ENCODE peak calls at places on chromosomes 5 and 9, in four cellular contexts. D is WTC11, U is HepG2, Z is K562. W is an unnamed sample.

GRCh38 chr9:133521122-133522072 is 3.4 kb downstream of the MYMK start:
- DNase-seq in D (no peak), U (peak), Z (no peak), W (no peak)

GRCh38 chr5:23234153-23234729 is 273.2 kb upstream of the PRDM9 start:
- DNase-seq in Z (no peak), U (no peak), D (peak), W (no peak)

GRCh38 chr9:126158591-126159519 is 167.8 kb upstream of the MVB12B start:
- DNase-seq in Z (no peak), D (no peak), U (no peak), W (no peak)

GRCh38 chr9:72005451-72005850 is 55.0 kb downstream of the C9orf57 start:
- DNase-seq in Z (no peak), U (no peak), D (no peak), W (no peak)

GRCh38 chr5:141846031-141846430 is 32.2 kb downstream of the PCDH1 start:
- DNase-seq in Z (no peak), U (no peak), D (peak), W (peak)

GRCh38 chr9:115668506-115668905 is 485.1 kb upstream of the PAPPA start:
- DNase-seq in Z (no peak), U (no peak), D (no peak), W (no peak)

GRCh38 chr9:114551750-114552685 is 35.6 kb upstream of the ATP6V1G1 start:
- DNase-seq in D (no peak), U (peak), Z (peak), W (peak)

GRCh38 chr5:59445741-59446140 is 447.8 kb downstream of the PDE4D start:
- DNase-seq in Z (no peak), D (no peak), U (no peak), W (no peak)

GRCh38 chr9:36486454-36486932 is 86.2 kb upstream of the MELK start:
- DNase-seq in Z (peak), U (no peak), D (no peak), W (no peak)

GRCh38 chr9:4620881-4621555 is 41.1 kb upstream of the PLPP6 start:
- DNase-seq in Z (no peak), U (no peak), D (no peak), W (no peak)

GRCh38 chr9:89710689-89711088 is 105.9 kb downstream of the GADD45G start:
- DNase-seq in D (no peak), U (no peak), Z (no peak), W (no peak)

GRCh38 chr5:58022055-58022454 is 437.8 kb downstream of the PLK2 start:
- DNase-seq in U (no peak), Z (no peak), D (no peak), W (no peak)

GRCh38 chr5:141703133-141703561 is 21.1 kb upstream of the ARAP3 start:
- DNase-seq in Z (no peak), D (no peak), U (no peak), W (no peak)

GRCh38 chr9:93286252-93287188 is 102.6 kb downstream of the WNK2 start:
- DNase-seq in Z (no peak), D (no peak), U (no peak), W (no peak)

GRCh38 chr5:59126665-59127354 is 543.9 kb downstream of the RAB3C start:
- DNase-seq in U (no peak), Z (no peak), D (no peak), W (no peak)

GRCh38 chr9:92669527-92669889 is 423 bp downstream of the IPPK start:
- DNase-seq in U (no peak), D (peak), Z (peak), W (peak)

GRCh38 chr5:68299105-68299504 is 83.5 kb downstream of the PIK3R1 start:
- DNase-seq in U (no peak), D (no peak), Z (no peak), W (no peak)

GRCh38 chr5:144598451-144599068 is 427.9 kb downstream of the KCTD16 start:
- DNase-seq in Z (no peak), U (no peak), D (peak), W (peak)

GRCh38 chr5:37871023-37871815 is 31.4 kb upstream of the GDNF start:
- DNase-seq in U (no peak), D (no peak), Z (no peak), W (no peak)

GRCh38 chr5:67301285-67301904 is 104.8 kb upstream of the CD180 start:
- DNase-seq in U (no peak), Z (no peak), D (no peak), W (no peak)

GRCh38 chr9:126049896-126050604 is 276.6 kb upstream of the MVB12B start:
- DNase-seq in D (no peak), Z (peak), U (no peak), W (peak)

GRCh38 chr5:66646570-66646969 is 50.4 kb downstream of the MAST4 start:
- DNase-seq in D (no peak), Z (no peak), U (no peak), W (peak)

GRCh38 chr5:176458904-176459561 is 10.8 kb downstream of the FAF2 start:
- DNase-seq in D (no peak), Z (no peak), U (no peak), W (no peak)

GRCh38 chr5:39238366-39239105 is 19.2 kb upstream of the FYB1 start:
- DNase-seq in U (no peak), D (no peak), Z (no peak), W (no peak)

GRCh38 chr5:133713746-133714145 is 101.4 kb upstream of the FSTL4 start:
- DNase-seq in Z (no peak), U (no peak), D (no peak), W (no peak)

GRCh38 chr5:133716475-133717183 is 104.3 kb upstream of the FSTL4 start:
- DNase-seq in D (no peak), Z (no peak), U (no peak), W (no peak)

GRCh38 chr5:133714161-133714915 is 102.0 kb upstream of the FSTL4 start:
- DNase-seq in U (no peak), D (no peak), Z (peak), W (peak)

GRCh38 chr5:133713209-133713608 is 100.9 kb upstream of the FSTL4 start:
- DNase-seq in D (no peak), U (no peak), Z (no peak), W (peak)

GRCh38 chr5:133715622-133716021 is 103.3 kb upstream of the FSTL4 start:
- DNase-seq in D (no peak), U (no peak), Z (no peak), W (no peak)
- TF ChIP-seq FOXJ3 in D (no peak), U (no peak), Z (no peak), W (no peak)

GRCh38 chr5:76602094-76602726 is 21.0 kb downstream of the F2RL2 start:
- DNase-seq in U (no peak), D (no peak), Z (no peak), W (no peak)
- TF ChIP-seq FOXJ3 in U (no peak), D (no peak), Z (no peak), W (no peak)

DNA sequence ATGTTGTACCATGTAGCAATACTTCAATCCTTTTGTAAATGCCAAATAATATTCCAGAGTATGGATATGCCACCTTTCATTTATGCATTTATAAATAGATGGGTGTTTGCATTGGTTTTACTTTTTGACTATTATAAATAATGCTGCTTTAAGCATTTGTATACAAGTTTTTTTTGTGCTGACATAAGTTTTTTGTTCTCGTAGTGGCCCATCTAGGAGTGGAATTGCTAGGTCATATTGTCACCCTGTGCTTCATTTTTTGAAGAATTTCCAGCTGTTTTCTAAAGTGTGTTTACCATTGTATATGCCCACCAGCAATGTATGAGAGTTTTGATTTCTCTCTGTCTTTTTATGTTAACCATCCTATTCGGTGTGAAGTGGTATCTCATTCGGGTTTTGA is 6.9 kb downstream of the ADGRV1 start:
- DNase-seq in D (no peak), U (no peak), Z (no peak), W (no peak)
- TF ChIP-seq FOXJ3 in D (no peak), U (no peak), Z (no peak), W (no peak)

DNA sequence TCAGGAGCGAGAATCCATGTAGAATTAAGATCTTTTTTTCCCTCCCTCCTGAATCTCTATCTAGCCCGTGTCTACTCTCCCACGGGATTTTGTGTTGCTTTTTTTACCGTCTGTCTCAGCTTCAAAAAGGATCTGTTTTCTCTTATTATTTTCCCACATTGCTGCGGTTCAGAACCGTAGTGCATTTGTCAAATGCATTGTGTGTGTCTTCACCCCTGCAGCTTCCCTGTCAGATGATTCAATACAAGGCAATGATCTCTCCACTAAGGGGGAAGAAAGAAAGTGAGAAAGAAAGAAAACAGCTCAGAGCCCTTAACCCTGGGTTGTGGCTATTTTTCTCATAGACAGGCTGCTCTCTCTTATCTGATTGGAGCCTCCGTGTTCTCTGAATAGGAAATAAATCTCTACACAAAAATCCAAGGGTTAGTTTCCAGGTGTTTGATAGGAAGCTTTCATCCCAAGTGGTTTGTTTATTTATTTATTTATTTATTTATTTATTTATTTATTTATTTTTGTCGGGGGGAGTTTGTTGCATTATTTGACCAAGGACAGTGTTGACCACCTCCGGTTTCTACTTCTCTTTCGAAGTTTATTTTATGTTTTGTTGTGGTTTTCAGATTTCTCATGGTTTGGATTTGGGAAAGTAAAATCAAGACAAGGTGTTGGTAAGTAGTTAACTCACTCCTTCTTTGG is 191.0 kb downstream of the NTRK2 start:
- DNase-seq in D (no peak), U (no peak), Z (no peak), W (no peak)
- TF ChIP-seq FOXJ3 in D (no peak), U (no peak), Z (no peak), W (no peak)

GRCh38 chr9:132094314-132094791 is 14.7 kb upstream of the MED27 start:
- DNase-seq in D (no peak), U (no peak), Z (no peak), W (no peak)
- TF ChIP-seq FOXJ3 in D (no peak), U (no peak), Z (no peak), W (no peak)

DNA sequence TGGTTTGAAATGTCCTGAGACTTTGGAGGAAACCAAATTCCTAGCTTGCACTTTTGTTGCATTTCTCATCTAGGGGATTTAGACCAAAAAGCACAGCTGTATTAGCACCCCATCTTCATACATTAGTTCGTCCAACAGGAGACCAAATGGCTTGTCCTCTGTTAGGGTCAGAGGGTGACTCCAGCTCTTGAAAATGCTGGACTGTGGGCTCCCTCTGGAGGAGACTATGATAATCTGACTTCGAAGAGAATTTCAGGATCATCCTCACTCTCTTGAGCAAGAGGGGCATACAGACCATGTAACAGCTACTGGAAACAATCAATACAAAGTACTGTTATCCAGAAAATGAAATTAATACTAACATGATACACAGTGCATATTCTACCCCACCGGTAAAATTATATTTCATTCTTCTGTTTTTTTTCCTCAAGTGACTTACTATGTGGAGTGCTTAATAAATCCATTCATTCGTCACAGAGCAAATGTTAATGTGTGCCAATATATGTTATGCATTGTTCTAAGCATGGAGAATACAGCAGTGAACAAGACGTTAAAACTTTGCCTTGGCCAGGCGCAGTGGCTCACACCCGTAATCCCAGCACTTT is 63.7 kb upstream of the PPP2CA start:
- DNase-seq in U (peak), Z (peak), D (peak), W (peak)
- TF ChIP-seq FOXJ3 in U (no peak), Z (no peak), D (no peak), W (no peak)

GRCh38 chr5:76601470-76601869 is 21.7 kb downstream of the F2RL2 start:
- DNase-seq in U (peak), D (no peak), Z (peak), W (peak)
- TF ChIP-seq FOXJ3 in U (no peak), D (no peak), Z (no peak), W (no peak)

GRCh38 chr5:110932755-110933488 is 138.6 kb upstream of the TSLP start:
- DNase-seq in D (no peak), U (no peak), Z (no peak), W (no peak)
- TF ChIP-seq FOXJ3 in D (no peak), U (no peak), Z (no peak), W (no peak)

W was measured in SK-N-SH.